ENCODE peak calls at places on chromosome 21, in four cellular contexts. O is GM12891, K is HL-60, N is K562. Q is an unnamed sample.

GRCh38 chr21:38346286-38346685 is 89.5 kb downstream of the KCNJ15 start:
- DNase-seq in O (no peak), N (no peak), K (no peak), Q (no peak)

GRCh38 chr21:20882462-20883415 is 115.5 kb upstream of the NCAM2 start:
- DNase-seq in K (peak), O (no peak), N (peak), Q (no peak)

GRCh38 chr21:42437786-42438185 is 34.1 kb downstream of the UBASH3A start:
- DNase-seq in K (no peak), N (no peak), O (no peak), Q (no peak)

GRCh38 chr21:46118871-46119564 is 21.1 kb downstream of the COL6A2 start:
- DNase-seq in K (no peak), O (peak), N (no peak), Q (no peak)

GRCh38 chr21:41066086-41066938 is 101.6 kb upstream of the BACE2 start:
- DNase-seq in O (no peak), K (no peak), N (no peak), Q (no peak)

GRCh38 chr21:29896884-29897283 is 42.9 kb downstream of the GRIK1 start:
- DNase-seq in N (no peak), K (no peak), O (no peak), Q (no peak)

GRCh38 chr21:15063081-15063820 is 1.5 kb downstream of the NRIP1 start:
- DNase-seq in N (peak), O (no peak), K (no peak), Q (no peak)

GRCh38 chr21:36316872-36317484 is 3.0 kb upstream of the MORC3 start:
- DNase-seq in K (no peak), O (no peak), N (no peak), Q (no peak)

GRCh38 chr21:27362249-27362648 is 395.4 kb upstream of the ADAMTS5 start:
- DNase-seq in K (no peak), N (no peak), O (no peak), Q (no peak)

GRCh38 chr21:14889080-14889805 is 175.6 kb downstream of the NRIP1 start:
- DNase-seq in O (no peak), K (no peak), N (no peak), Q (no peak)

GRCh38 chr21:16241500-16241963 is 511.8 kb downstream of the USP25 start:
- DNase-seq in K (no peak), N (no peak), O (no peak), Q (no peak)

GRCh38 chr21:16634522-16634914 is 878.3 kb upstream of the CXADR start:
- DNase-seq in O (no peak), N (no peak), K (no peak), Q (no peak)

GRCh38 chr21:33109574-33110339 is 39.8 kb downstream of the OLIG1 start:
- DNase-seq in N (no peak), K (peak), O (no peak), Q (no peak)

GRCh38 chr21:41137401-41137800 is 30.6 kb upstream of the BACE2 start:
- DNase-seq in K (no peak), N (no peak), O (no peak), Q (no peak)

GRCh38 chr21:42414066-42414465 is 10.4 kb downstream of the UBASH3A start:
- DNase-seq in K (no peak), N (no peak), O (no peak), Q (no peak)

GRCh38 chr21:46607605-46608004 is 2.7 kb upstream of the S100B start:
- DNase-seq in O (no peak), N (no peak), K (no peak), Q (no peak)

GRCh38 chr21:35843911-35844667 is 216.2 kb downstream of the SETD4 start:
- DNase-seq in K (no peak), N (no peak), O (no peak), Q (no peak)

GRCh38 chr21:16070207-16070651 is 340.4 kb downstream of the USP25 start:
- DNase-seq in O (no peak), K (no peak), N (no peak), Q (no peak)

GRCh38 chr21:42405064-42406059 is 1.7 kb downstream of the UBASH3A start:
- DNase-seq in N (no peak), O (no peak), K (no peak), Q (no peak)

GRCh38 chr21:29640233-29640554 is 299.6 kb downstream of the GRIK1 start:
- DNase-seq in N (no peak), K (peak), O (no peak), Q (peak)

GRCh38 chr21:36350282-36350910 is 30.4 kb downstream of the MORC3 start:
- DNase-seq in O (no peak), N (no peak), K (no peak), Q (no peak)

GRCh38 chr21:42248241-42248640 is 29.3 kb downstream of the ABCG1 start:
- DNase-seq in O (no peak), N (no peak), K (no peak), Q (no peak)

GRCh38 chr21:33360281-33360680 is 35.5 kb downstream of the IFNAR1 start:
- DNase-seq in K (no peak), N (no peak), O (no peak), Q (no peak)

GRCh38 chr21:42775123-42775522 is 104.2 kb downstream of the WDR4 start:
- DNase-seq in N (no peak), O (no peak), K (no peak), Q (no peak)

GRCh38 chr21:39776589-39776988 is 31.6 kb downstream of the IGSF5 start:
- DNase-seq in K (no peak), O (no peak), N (no peak), Q (no peak)

GRCh38 chr21:18155508-18156193 is 89.0 kb upstream of the CHODL start:
- DNase-seq in K (no peak), O (no peak), N (no peak), Q (no peak)
- TF ChIP-seq SPI1 in K (no peak), O (no peak), N (no peak), Q (no peak)

DNA sequence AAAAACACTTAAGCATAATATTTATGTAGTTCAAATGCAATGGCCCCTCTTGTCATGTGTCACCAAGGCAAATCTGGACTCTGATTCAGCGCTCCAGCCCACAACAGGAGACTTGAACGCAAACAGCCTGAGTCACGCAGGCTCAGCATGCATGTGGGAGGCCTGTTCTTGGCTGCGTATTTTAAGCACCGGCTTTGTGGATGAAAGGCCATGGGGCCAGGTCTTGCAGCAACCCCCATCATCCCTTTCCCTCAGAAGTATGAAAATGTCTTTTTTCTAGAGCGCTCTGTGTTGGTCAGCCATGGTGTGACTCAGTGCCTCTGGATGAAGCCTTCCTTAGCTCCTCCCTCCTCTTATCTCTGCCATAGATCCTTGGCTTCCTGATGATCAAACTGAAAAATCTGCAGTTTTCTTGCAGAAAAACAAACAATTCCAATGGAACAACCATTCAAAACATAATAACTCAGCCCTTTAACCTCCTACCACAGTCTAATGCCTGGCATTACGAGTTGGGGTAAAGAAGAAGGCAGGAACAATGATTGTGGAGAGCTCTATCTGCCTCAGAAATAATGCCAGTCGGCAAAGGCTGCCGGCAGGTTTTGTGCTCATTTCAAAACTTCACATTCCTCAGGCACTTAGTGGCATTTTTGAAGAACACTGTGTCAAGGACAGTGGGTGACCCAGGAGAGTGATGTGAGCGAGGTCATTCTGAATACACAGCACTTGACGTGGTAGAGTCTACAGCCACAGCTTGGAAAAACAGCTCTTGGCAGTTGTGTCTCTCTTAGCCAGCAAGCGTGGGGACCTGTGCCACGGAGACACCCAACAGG is 167.5 kb downstream of the CLIC6 start:
- DNase-seq in O (no peak), N (no peak), K (no peak), Q (no peak)
- TF ChIP-seq SPI1 in O (no peak), N (no peak), K (no peak), Q (no peak)

GRCh38 chr21:44657635-44658183 is at the start of gene KRTAP12-3:
- DNase-seq in K (no peak), N (no peak), O (no peak), Q (no peak)
- TF ChIP-seq SPI1 in K (no peak), N (no peak), O (no peak), Q (no peak)

GRCh38 chr21:31733521-31734149 is 1.7 kb upstream of the SCAF4 start:
- DNase-seq in O (no peak), K (no peak), N (peak), Q (no peak)

GRCh38 chr21:31731112-31731801 is 661 bp downstream of the SCAF4 start:
- DNase-seq in O (peak), K (peak), N (peak), Q (no peak)

GRCh38 chr21:31732538-31732864 is 583 bp upstream of the SCAF4 start:
- DNase-seq in N (no peak), K (no peak), O (no peak), Q (no peak)

GRCh38 chr21:31731802-31732537 is at the start of gene SCAF4:
- DNase-seq in O (peak), K (peak), N (peak), Q (peak)

DNA sequence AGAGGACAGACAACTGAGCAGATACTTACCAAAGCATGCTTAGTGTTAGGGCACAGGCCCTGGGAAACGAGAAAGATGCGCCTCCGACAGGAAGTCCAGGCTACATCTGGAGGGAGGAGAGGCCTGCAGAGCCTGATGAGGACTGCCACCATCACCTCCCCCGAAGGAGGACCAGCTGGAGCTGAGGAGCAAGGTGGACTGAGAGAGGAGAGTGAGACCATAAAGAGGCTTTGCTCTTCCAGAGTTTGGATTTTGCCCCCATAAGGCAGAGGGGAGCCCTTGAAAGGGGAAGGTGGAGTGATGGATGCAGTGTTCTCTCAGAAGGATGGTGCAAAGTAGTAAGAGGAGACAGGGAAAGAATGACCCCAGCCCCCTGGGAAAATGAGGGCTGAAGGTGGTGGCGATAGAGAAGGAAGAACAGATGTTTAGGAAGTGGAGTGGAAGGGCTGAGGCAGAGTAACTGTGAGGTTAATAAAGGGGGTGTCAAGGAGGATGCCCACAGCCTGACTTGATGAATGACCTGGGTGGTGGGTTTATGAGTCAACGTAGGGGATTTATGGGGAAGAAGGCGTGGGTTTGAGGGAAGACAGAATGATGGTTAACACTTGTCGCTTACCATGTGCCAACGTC is 1.1 kb upstream of the SCAF4 start:
- DNase-seq in O (no peak), K (peak), N (peak), Q (no peak)
- TF ChIP-seq SPI1 in O (no peak), K (no peak), N (no peak), Q (no peak)

GRCh38 chr21:24025101-24025500 is 1582.2 kb downstream of the MRPL39 start:
- DNase-seq in N (no peak), O (no peak), K (no peak), Q (no peak)
- TF ChIP-seq SPI1 in N (no peak), O (no peak), K (no peak), Q (no peak)